ENCODE peak calls at places on chromosomes 3 and 15, in five cellular contexts. U is ovary, P is tibial artery, D is right lobe of liver, A is HCT116. E is an unnamed sample.

GRCh38 chr3:165359005-165359404 is 162.8 kb upstream of the SLITRK3 start:
- DNase-seq in U (no peak), P (no peak), D (no peak), A (no peak), E (no peak)

GRCh38 chr15:59099162-59099685 is 5.7 kb upstream of the CCNB2 start:
- DNase-seq in P (no peak), A (no peak), D (no peak), U (no peak), E (no peak)

GRCh38 chr3:43256714-43257461 is 29.5 kb upstream of the SNRK start:
- DNase-seq in U (no peak), D (no peak), P (no peak), A (no peak), E (no peak)

GRCh38 chr3:44070841-44071240 is 170.8 kb upstream of the TOPAZ1 start:
- DNase-seq in U (no peak), A (no peak), D (no peak), P (no peak), E (no peak)

GRCh38 chr15:28983432-28984311 is 97.9 kb downstream of the APBA2 start:
- DNase-seq in D (no peak), P (no peak), A (no peak), U (no peak), E (no peak)

GRCh38 chr3:101217458-101217849 is 102.9 kb downstream of the IMPG2 start:
- DNase-seq in D (no peak), U (no peak), A (no peak), P (no peak), E (no peak)

GRCh38 chr3:31634485-31634884 is 101.8 kb downstream of the STT3B start:
- DNase-seq in A (no peak), U (no peak), D (no peak), P (no peak), E (no peak)

GRCh38 chr3:13133011-13133410 is 59.8 kb upstream of the IQSEC1 start:
- DNase-seq in U (peak; percentile 1), A (no peak), D (no peak), P (peak; percentile 2), E (no peak)

GRCh38 chr3:13018039-13018431 is 55.2 kb downstream of the IQSEC1 start:
- DNase-seq in A (no peak), P (no peak), D (no peak), U (no peak), E (no peak)

GRCh38 chr3:193030276-193030675 is 112.6 kb upstream of the MB21D2 start:
- DNase-seq in A (no peak), U (no peak), P (no peak), D (no peak), E (no peak)

GRCh38 chr3:11529281-11529680 is 114.4 kb downstream of the VGLL4 start:
- DNase-seq in A (no peak), P (no peak), D (no peak), U (peak; percentile 19), E (no peak)

GRCh38 chr15:99729920-99730319 is 3.3 kb downstream of the LYSMD4 start:
- DNase-seq in P (peak; percentile 39), A (no peak), U (peak; percentile 50), D (no peak), E (no peak)

GRCh38 chr3:61936344-61936937 is 375.1 kb downstream of the PTPRG start:
- DNase-seq in P (no peak), U (no peak), A (no peak), D (no peak), E (no peak)

GRCh38 chr3:148366743-148367410 is 330.8 kb upstream of the AGTR1 start:
- DNase-seq in D (no peak), U (no peak), A (no peak), P (no peak), E (no peak)

GRCh38 chr3:152151216-152151874 is 117.4 kb upstream of the MBNL1 start:
- DNase-seq in D (no peak), A (no peak), U (no peak), P (no peak), E (no peak)

GRCh38 chr3:126191246-126191645 is 10.9 kb upstream of the ALDH1L1 start:
- DNase-seq in A (no peak), D (no peak), U (no peak), P (no peak), E (no peak)

GRCh38 chr3:12553921-12554391 is 2.9 kb upstream of the MKRN2 start:
- DNase-seq in U (peak; percentile 46), A (no peak), P (peak; percentile 25), D (peak; percentile 23), E (no peak)

GRCh38 chr3:72306800-72307341 is 521.9 kb upstream of the PROK2 start:
- DNase-seq in D (peak; percentile 57), P (no peak), A (no peak), U (no peak), E (no peak)

GRCh38 chr3:53163459-53164387 is 2.7 kb downstream of the PRKCD start:
- DNase-seq in U (no peak), A (no peak), D (no peak), P (no peak), E (no peak)

GRCh38 chr15:40902605-40903561 is 8.6 kb downstream of the VPS18 start:
- DNase-seq in U (no peak), D (no peak), A (no peak), P (peak; percentile 60), E (no peak)

GRCh38 chr3:10015476-10015904 is 10.7 kb upstream of the FANCD2 start:
- DNase-seq in P (peak; percentile 92), D (peak; percentile 66), U (peak; percentile 90), A (no peak), E (no peak)

GRCh38 chr15:66027268-66027806 is 158.0 kb downstream of the RAB11A start:
- DNase-seq in D (no peak), P (no peak), A (peak; percentile 40), U (no peak), E (no peak)

GRCh38 chr3:168250415-168250861 is 154.7 kb upstream of the GOLIM4 start:
- DNase-seq in U (no peak), D (peak; percentile 22), A (no peak), P (no peak), E (no peak)

GRCh38 chr15:44537728-44538240 is 837 bp downstream of the EIF3J start:
- DNase-seq in U (no peak), A (no peak), P (no peak), D (no peak), E (peak; percentile 54)

GRCh38 chr3:33664195-33664594 is 53.9 kb downstream of the CLASP2 start:
- DNase-seq in D (no peak), A (no peak), U (no peak), P (no peak), E (no peak)

GRCh38 chr3:25768851-25769250 is 14.4 kb downstream of the NGLY1 start:
- DNase-seq in P (no peak), U (no peak), A (no peak), D (no peak), E (no peak)

GRCh38 chr3:127233371-127233770 is 40.4 kb downstream of the PRR23E start:
- DNase-seq in P (no peak), U (no peak), D (no peak), A (no peak), E (peak; percentile 33)

GRCh38 chr3:183653209-183654064 is 18.0 kb downstream of the KLHL24 start:
- DNase-seq in A (peak; percentile 23), P (no peak), U (no peak), D (no peak), E (peak; percentile 37)

GRCh38 chr15:94047566-94047965 is 183.8 kb upstream of the MCTP2 start:
- DNase-seq in P (no peak), D (no peak), A (no peak), U (no peak), E (no peak)
- H3K36me3 ChIP-seq in P (no peaks in the 10 kb centered on the region), D (no peaks in the 10 kb centered on the region), A (no peaks in the 10 kb centered on the region), U (no peaks in the 10 kb centered on the region), E (no peaks in the 10 kb centered on the region)

GRCh38 chr3:21703291-21703690 is 47.7 kb downstream of the ZNF385D start:
- DNase-seq in U (no peak), P (no peak), A (no peak), D (no peak), E (no peak)

GRCh38 chr3:21694506-21694905 is 56.5 kb downstream of the ZNF385D start:
- DNase-seq in A (no peak), P (no peak), D (no peak), U (no peak), E (no peak)

GRCh38 chr3:21697707-21698106 is 53.3 kb downstream of the ZNF385D start:
- DNase-seq in U (no peak), A (no peak), D (no peak), P (no peak), E (no peak)
- H3K4me1 ChIP-seq in U (no peaks in the 10 kb centered on the region), A (no peaks in the 10 kb centered on the region), D (no peaks in the 10 kb centered on the region), P (no peaks in the 10 kb centered on the region), E (no peaks in the 10 kb centered on the region)

DNA sequence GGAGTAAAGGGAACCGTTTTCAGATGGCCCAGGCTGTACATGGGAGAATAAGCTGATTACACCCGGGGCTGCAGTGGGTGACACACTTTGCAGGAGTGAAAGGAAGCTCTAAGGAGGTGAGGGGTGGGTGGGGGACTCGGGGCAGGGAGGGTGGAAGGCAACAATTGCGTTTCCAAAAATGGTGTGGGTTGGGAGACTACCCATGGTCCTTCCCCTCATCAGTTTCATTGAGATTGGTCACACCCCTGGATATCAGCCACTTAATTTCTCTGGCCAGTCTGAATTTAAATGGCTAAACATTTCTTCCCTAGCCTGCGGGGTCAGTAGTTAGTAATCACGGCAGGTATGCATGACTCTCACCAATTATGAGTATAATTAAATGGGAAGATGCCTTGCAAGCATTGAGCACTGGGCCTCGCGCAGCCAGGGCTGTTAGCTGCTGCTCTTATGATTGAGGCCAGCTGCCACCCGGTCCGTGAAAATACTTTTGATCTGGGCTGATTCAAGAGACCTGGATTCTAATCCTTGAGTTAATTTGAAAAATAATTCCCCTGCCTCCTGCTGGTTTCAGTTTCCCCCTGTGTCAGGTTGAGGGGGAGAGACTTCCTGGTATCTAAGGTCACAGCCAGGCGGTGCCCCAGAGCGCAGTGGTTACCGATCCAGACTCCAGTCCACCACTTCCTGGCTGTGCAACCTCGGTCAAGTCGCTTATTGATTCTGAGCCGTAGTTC is 23.3 kb downstream of the SLC6A6 start:
- DNase-seq in A (no peak), P (no peak), U (no peak), D (no peak), E (no peak)
- H3K4me3 ChIP-seq in A (no peak overlapping the region), P (no peak overlapping the region), U (no peak overlapping the region), D (no peak overlapping the region), E (no peak overlapping the region)

GRCh38 chr3:121786485-121786884 is 36.9 kb upstream of the GOLGB1 start:
- DNase-seq in P (no peak), A (no peak), D (no peak), U (no peak), E (no peak)

DNA sequence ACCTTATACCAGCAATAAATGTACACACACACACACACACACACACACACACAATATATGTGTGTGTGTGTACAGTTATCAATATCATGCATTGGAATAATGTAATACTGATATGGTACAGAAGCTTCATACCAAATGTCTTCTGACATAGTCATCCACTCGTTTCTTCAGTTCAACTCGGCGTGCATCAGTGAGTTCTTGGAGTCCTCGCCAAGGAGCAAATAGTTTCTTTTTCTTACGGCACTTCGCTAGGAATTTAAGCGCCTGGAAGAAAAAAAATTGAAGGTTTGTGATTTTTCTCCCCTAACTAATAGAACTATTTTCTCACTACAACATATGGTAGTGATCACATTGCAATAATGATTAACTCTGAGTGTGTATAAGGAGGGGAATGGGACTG is 32.1 kb upstream of the GOLGB1 start:
- DNase-seq in D (no peak), P (no peak), A (no peak), U (no peak), E (no peak)
- H3K36me3 ChIP-seq in D (no peaks in the 10 kb centered on the region), P (peaks cover 39% of the 10 kb centered on the region), A (peaks cover 6% of the 10 kb centered on the region), U (no peaks in the 10 kb centered on the region), E (no peaks in the 10 kb centered on the region)